ENCODE peak calls at places on chromosomes 11 and 22, in five cellular contexts. Q is thyroid gland, V is right lobe of liver, F is uterus, R is K562. B is an unnamed sample.

GRCh38 chr11:68326334-68327215 is 14.2 kb downstream of the LRP5 start:
- DNase-seq in Q (no peak), V (peak; percentile 87), F (no peak), R (no peak), B (no peak)

GRCh38 chr11:2902784-2903671 is 17.5 kb upstream of the CDKN1C start:
- DNase-seq in Q (no peak), V (peak; percentile 89), F (no peak), R (no peak), B (no peak)

GRCh38 chr11:114147389-114148382 is 88.2 kb downstream of the ZBTB16 start:
- DNase-seq in Q (no peak), V (no peak), F (no peak), R (peak; percentile 33), B (no peak)

GRCh38 chr11:128327274-128327673 is 260.1 kb downstream of the ETS1 start:
- DNase-seq in Q (no peak), V (no peak), F (no peak), R (no peak), B (no peak)

GRCh38 chr11:64103377-64103985 is 62.4 kb downstream of the MACROD1 start:
- DNase-seq in Q (peak; percentile 84), V (no peak), F (no peak), R (no peak), B (no peak)

GRCh38 chr11:20213790-20214189 is 53.5 kb upstream of the DBX1 start:
- DNase-seq in Q (no peak), V (no peak), F (no peak), R (no peak), B (no peak)

GRCh38 chr11:112805658-112806057 is 155.6 kb upstream of the NCAM1 start:
- DNase-seq in Q (no peak), V (no peak), F (no peak), R (no peak), B (no peak)

GRCh38 chr11:1532606-1533341 is 39.3 kb downstream of the DUSP8 start:
- DNase-seq in Q (no peak), V (no peak), F (no peak), R (no peak), B (no peak)

GRCh38 chr11:21634491-21634890 is 558.4 kb upstream of the ANO5 start:
- DNase-seq in Q (no peak), V (no peak), F (no peak), R (no peak), B (no peak)

GRCh38 chr11:113184498-113184897 is 129.9 kb upstream of the TTC12 start:
- DNase-seq in Q (no peak), V (no peak), F (peak; percentile 57), R (no peak), B (no peak)

GRCh38 chr22:50502096-50502495 is 5.4 kb downstream of the LMF2 start:
- DNase-seq in Q (no peak), V (no peak), F (no peak), R (no peak), B (peak; percentile 21)

GRCh38 chr11:64094463-64095223 is 58.9 kb downstream of the FLRT1 start:
- DNase-seq in Q (no peak), V (no peak), F (no peak), R (peak; percentile 66), B (no peak)

GRCh38 chr11:4704790-4705334 is 278 bp downstream of the MMP26 start:
- DNase-seq in Q (no peak), V (no peak), F (no peak), R (no peak), B (no peak)

GRCh38 chr11:16511109-16511806 is 154.9 kb upstream of the SOX6 start:
- DNase-seq in Q (no peak), V (no peak), F (no peak), R (no peak), B (no peak)

GRCh38 chr11:117187007-117187406 is 8.5 kb downstream of the SIDT2 start:
- DNase-seq in Q (peak; percentile 0), V (peak; percentile 28), F (peak; percentile 9), R (no peak), B (peak; percentile 50)

GRCh38 chr11:117186431-117186761 is 7.9 kb downstream of the SIDT2 start:
- DNase-seq in Q (peak; percentile 0), V (peak; percentile 23), F (peak; percentile 11), R (no peak), B (no peak)

GRCh38 chr11:117187428-117187798 is 8.9 kb downstream of the SIDT2 start:
- DNase-seq in Q (peak; percentile 0), V (peak; percentile 37), F (peak; percentile 14), R (no peak), B (no peak)

GRCh38 chr11:117183724-117184349 is 5.3 kb downstream of the SIDT2 start:
- DNase-seq in Q (no peak), V (peak; percentile 29), F (peak; percentile 10), R (no peak), B (no peak)

DNA sequence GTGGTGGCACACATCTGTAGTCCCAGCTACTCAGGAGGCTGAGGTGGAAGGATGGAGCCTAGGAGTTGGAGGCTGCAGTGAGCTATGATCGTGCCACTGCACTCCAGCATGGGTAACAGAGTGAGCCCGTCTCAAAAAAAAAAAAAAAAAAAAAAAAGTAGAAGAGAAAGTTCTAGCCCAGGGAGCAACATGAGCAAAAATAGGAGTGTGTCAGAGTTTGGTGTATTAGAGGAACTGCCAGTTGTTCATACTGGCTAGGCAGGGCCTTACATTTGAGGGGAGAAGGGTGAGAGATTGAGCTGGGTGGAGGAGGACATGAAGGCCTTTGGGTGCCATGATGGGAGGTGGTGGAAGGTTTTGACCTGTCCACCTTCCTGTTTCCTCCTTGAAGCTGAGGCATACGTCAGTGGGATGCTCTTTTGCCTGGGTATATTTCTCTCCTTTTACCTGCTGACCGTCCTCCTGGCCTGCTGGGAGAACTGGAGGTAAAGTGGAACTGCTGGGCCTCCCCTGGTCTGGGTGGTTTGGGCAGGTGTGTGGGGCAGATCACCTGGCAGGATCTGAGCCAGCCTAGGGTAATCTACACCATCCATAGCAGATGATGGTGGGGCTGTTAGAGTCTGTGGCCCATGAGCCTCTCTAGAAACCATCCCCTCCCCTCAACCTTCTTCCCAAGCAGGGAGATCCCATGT is 7.3 kb downstream of the SIDT2 start:
- DNase-seq in Q (peak; percentile 0), V (peak; percentile 29), F (peak; percentile 9), R (no peak), B (no peak)
- H3K27ac ChIP-seq in Q (no peak overlapping the region), V (no peak overlapping the region), F (no peak overlapping the region), R (no peak overlapping the region), B (no peak overlapping the region)

DNA sequence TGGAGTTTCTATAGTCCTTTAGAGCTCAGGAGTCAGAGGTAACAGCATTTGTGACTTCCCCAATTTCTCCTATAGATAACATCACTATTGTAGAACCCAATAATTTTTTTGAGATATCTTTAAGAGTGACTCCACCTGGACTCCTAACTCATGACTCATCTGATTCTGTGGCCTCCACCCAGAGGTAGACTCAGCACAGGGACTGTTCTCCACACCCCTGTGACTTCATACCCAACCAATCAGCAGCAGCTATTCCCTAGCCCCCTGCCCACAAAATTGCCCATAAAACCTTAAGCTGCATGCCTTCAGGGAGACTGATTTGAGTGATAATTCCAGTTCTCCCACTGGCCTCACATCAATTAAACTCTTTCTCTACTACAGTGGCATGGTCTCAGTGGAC is 475.4 kb upstream of the FAT3 start:
- DNase-seq in Q (no peak), V (no peak), F (no peak), R (no peak), B (no peak)
- TF ChIP-seq POLR2A in Q (no peak), V (no peak), F (no peak), R (no peak), B (no peak)

GRCh38 chr11:6925007-6925577 is 1.1 kb upstream of the ZNF215 start:
- DNase-seq in Q (no peak), V (no peak), F (no peak), R (no peak), B (no peak)
- H3K4me3 ChIP-seq in Q (no peak overlapping the region), V (no peak overlapping the region), F (no peak overlapping the region), R (peak overlapping the region; percentile 70), B (no peak overlapping the region)

GRCh38 chr11:45209000-45209399 is 62.6 kb downstream of the PRDM11 start:
- DNase-seq in Q (no peak), V (no peak), F (peak; percentile 24), R (no peak), B (peak; percentile 44)
- H3K27ac ChIP-seq in Q (peak overlapping the region; percentile 73), V (no peak overlapping the region), F (peak overlapping the region; percentile 97), R (no peak overlapping the region), B (peak overlapping the region; percentile 90)

GRCh38 chr11:118530683-118531596 is at the start of gene TMEM25:
- DNase-seq in Q (peak; percentile 74), V (peak; percentile 82), F (peak; percentile 61), R (peak; percentile 93), B (peak; percentile 75)
- TF ChIP-seq POLR2A in Q (no peak), V (peak; percentile 49), F (no peak), R (peak; percentile 68), B (peak; percentile 18)

B was measured in ovary.